ENCODE peak calls at places on chromosomes 13 and 19, in seven cellular contexts. S, N, M, F, I, G and R are unnamed samples.
A peak's percentile ranks its signal among the peaks of the same experiment; 100 is the strongest.

GRCh38 chr13:109883181-109884180 is 97.1 kb upstream of the IRS2 start:
- DNase-seq in S (no peak), F (no peak), N (no peak), I (no peak), G (no peak), M (no peak), R (no peak)

GRCh38 chr13:113860051-113860471 is 3.8 kb downstream of the GAS6 start:
- DNase-seq in S (no peak), F (no peak), N (no peak), G (peak; percentile 73), M (no peak), I (no peak), R (peak; percentile 54)

GRCh38 chr13:103067751-103068563 is 1.7 kb upstream of the SLC10A2 start:
- DNase-seq in N (no peak), M (peak; percentile 36), I (no peak), S (no peak), F (no peak), G (peak; percentile 39), R (no peak)

GRCh38 chr13:51229731-51230130 is 7.5 kb downstream of the FAM124A start:
- DNase-seq in S (no peak), F (no peak), I (no peak), M (no peak), N (no peak), G (no peak), R (no peak)

GRCh38 chr13:30681489-30682242 is 53.7 kb upstream of the ALOX5AP start:
- DNase-seq in N (no peak), M (no peak), F (no peak), I (no peak), G (no peak), S (no peak), R (no peak)

GRCh38 chr13:112885242-112885781 is 83.7 kb upstream of the MCF2L start:
- DNase-seq in I (no peak), N (no peak), S (no peak), F (no peak), G (no peak), M (no peak), R (no peak)

GRCh38 chr13:26465954-26466353 is 91.5 kb upstream of the WASF3 start:
- DNase-seq in M (no peak), F (no peak), S (no peak), G (no peak), I (no peak), N (no peak), R (no peak)

GRCh38 chr19:8332976-8333770 is 9.9 kb downstream of the KANK3 start:
- DNase-seq in F (no peak), N (no peak), S (no peak), G (no peak), M (no peak), I (peak; percentile 45), R (no peak)

GRCh38 chr19:17264641-17264979 is at the start of gene USHBP1:
- DNase-seq in S (no peak), N (no peak), M (no peak), I (peak; percentile 60), G (peak; percentile 79), F (no peak), R (no peak)